ENCODE peak calls at places on chromosomes 11 and 22, in four cellular contexts. One of them, this sample, is unnamed.

GRCh38 chr11:198236-198806 is 5.4 kb downstream of the SCGB1C1 start:
- DNase-seq in HTR-8/SVneo: no peak
- DNase-seq in T-helper 9 cell: no peak
- DNase-seq in EL: no peak
- DNase-seq in this sample: no peak

GRCh38 chr11:93542753-93543246 is 391 bp downstream of the SMCO4 start:
- DNase-seq in T-helper 9 cell: no peak
- DNase-seq in EL: peak; percentile 14
- DNase-seq in HTR-8/SVneo: peak; percentile 29
- DNase-seq in this sample: no peak

GRCh38 chr22:19522190-19522880 is 1.9 kb downstream of the CLDN5 start:
- DNase-seq in T-helper 9 cell: no peak
- DNase-seq in HTR-8/SVneo: no peak
- DNase-seq in EL: no peak
- DNase-seq in this sample: no peak

GRCh38 chr11:110711776-110712642 is at the start of gene ARHGAP20:
- DNase-seq in HTR-8/SVneo: peak; percentile 42
- DNase-seq in EL: peak; percentile 63
- DNase-seq in T-helper 9 cell: no peak
- DNase-seq in this sample: no peak

GRCh38 chr11:133930767-133931448 is 25.9 kb downstream of the IGSF9B start:
- DNase-seq in HTR-8/SVneo: no peak
- DNase-seq in T-helper 9 cell: no peak
- DNase-seq in EL: no peak
- DNase-seq in this sample: no peak

GRCh38 chr11:121654506-121655480 is 202.0 kb upstream of the SORL1-AS1 start:
- DNase-seq in EL: no peak
- DNase-seq in T-helper 9 cell: no peak
- DNase-seq in HTR-8/SVneo: peak; percentile 23
- DNase-seq in this sample: no peak

GRCh38 chr11:18310800-18311340 is 11.1 kb downstream of the HPS5 start:
- DNase-seq in EL: no peak
- DNase-seq in HTR-8/SVneo: no peak
- DNase-seq in T-helper 9 cell: no peak
- DNase-seq in this sample: no peak

GRCh38 chr11:125289419-125290088 is 125.0 kb downstream of the PKNOX2 start:
- DNase-seq in EL: no peak
- DNase-seq in T-helper 9 cell: no peak
- DNase-seq in HTR-8/SVneo: no peak
- DNase-seq in this sample: no peak

GRCh38 chr11:47533690-47534135 is 19.2 kb downstream of the CELF1 start:
- DNase-seq in T-helper 9 cell: no peak
- DNase-seq in HTR-8/SVneo: no peak
- DNase-seq in EL: peak; percentile 58
- DNase-seq in this sample: peak; percentile 49

GRCh38 chr11:125770583-125770982 is 8.0 kb downstream of the PATE2 start:
- DNase-seq in T-helper 9 cell: no peak
- DNase-seq in HTR-8/SVneo: no peak
- DNase-seq in EL: no peak
- DNase-seq in this sample: no peak

GRCh38 chr22:19565921-19566598 is 41.9 kb upstream of the CLDN5 start:
- DNase-seq in T-helper 9 cell: no peak
- DNase-seq in EL: peak; percentile 16
- DNase-seq in HTR-8/SVneo: no peak
- DNase-seq in this sample: no peak

GRCh38 chr22:41770715-41771452 is 29.6 kb upstream of the CCDC134 start:
- DNase-seq in T-helper 9 cell: no peak
- DNase-seq in HTR-8/SVneo: no peak
- DNase-seq in EL: peak; percentile 48
- DNase-seq in this sample: no peak

GRCh38 chr11:65489706-65490310 is 9.0 kb upstream of the MALAT1 start:
- DNase-seq in T-helper 9 cell: no peak
- DNase-seq in HTR-8/SVneo: no peak
- DNase-seq in EL: peak; percentile 31
- DNase-seq in this sample: no peak

GRCh38 chr11:65575568-65576231 is at the start of gene EHBP1L1:
- DNase-seq in HTR-8/SVneo: peak; percentile 70
- DNase-seq in EL: peak; percentile 62
- DNase-seq in T-helper 9 cell: peak; percentile 78
- DNase-seq in this sample: no peak

GRCh38 chr11:73478737-73479347 is 102.6 kb downstream of the RELT start:
- DNase-seq in T-helper 9 cell: no peak
- DNase-seq in HTR-8/SVneo: peak; percentile 61
- DNase-seq in EL: peak; percentile 43
- DNase-seq in this sample: no peak

GRCh38 chr22:17678817-17679385 is 40.3 kb downstream of the BCL2L13 start:
- DNase-seq in HTR-8/SVneo: no peak
- DNase-seq in EL: no peak
- DNase-seq in T-helper 9 cell: no peak
- DNase-seq in this sample: no peak

GRCh38 chr11:47541070-47541469 is 11.9 kb downstream of the CELF1 start:
- DNase-seq in HTR-8/SVneo: no peak
- DNase-seq in EL: no peak
- DNase-seq in T-helper 9 cell: no peak
- DNase-seq in this sample: no peak

GRCh38 chr11:86625544-86625943 is 46.9 kb downstream of the ME3 start:
- DNase-seq in HTR-8/SVneo: no peak
- DNase-seq in EL: no peak
- DNase-seq in T-helper 9 cell: no peak
- DNase-seq in this sample: no peak

GRCh38 chr22:31504282-31504681 is 7.9 kb downstream of the SFI1 start:
- DNase-seq in HTR-8/SVneo: no peak
- DNase-seq in EL: peak; percentile 56
- DNase-seq in T-helper 9 cell: no peak
- DNase-seq in this sample: peak; percentile 19

GRCh38 chr11:103170865-103171264 is 61.6 kb downstream of the DYNC2H1 start:
- DNase-seq in EL: peak; percentile 47
- DNase-seq in HTR-8/SVneo: no peak
- DNase-seq in T-helper 9 cell: no peak
- DNase-seq in this sample: peak; percentile 4

GRCh38 chr11:24422371-24422770 is 74.5 kb upstream of the LUZP2 start:
- DNase-seq in HTR-8/SVneo: no peak
- DNase-seq in EL: peak; percentile 60
- DNase-seq in T-helper 9 cell: no peak
- DNase-seq in this sample: no peak

GRCh38 chr22:23685205-23685784 is 5.5 kb upstream of the RGL4 start:
- DNase-seq in HTR-8/SVneo: no peak
- DNase-seq in T-helper 9 cell: no peak
- DNase-seq in EL: peak; percentile 60
- DNase-seq in this sample: no peak

GRCh38 chr22:17243524-17243923 is 24.3 kb upstream of the ADA2 start:
- DNase-seq in EL: peak; percentile 64
- DNase-seq in HTR-8/SVneo: no peak
- DNase-seq in T-helper 9 cell: no peak
- DNase-seq in this sample: no peak

GRCh38 chr11:81359476-81359875 is 1374.2 kb downstream of the FAM181B start:
- DNase-seq in EL: no peak
- DNase-seq in HTR-8/SVneo: no peak
- DNase-seq in T-helper 9 cell: no peak
- DNase-seq in this sample: no peak

GRCh38 chr22:45832959-45833580 is 143.9 kb downstream of the WNT7B start:
- DNase-seq in HTR-8/SVneo: no peak
- DNase-seq in T-helper 9 cell: no peak
- DNase-seq in EL: no peak
- DNase-seq in this sample: no peak

GRCh38 chr11:416757-417621 is 2.2 kb upstream of the SIGIRR start:
- DNase-seq in T-helper 9 cell: no peak
- DNase-seq in EL: peak; percentile 49
- DNase-seq in HTR-8/SVneo: no peak
- DNase-seq in this sample: no peak

GRCh38 chr22:46140989-46141928 is 9.1 kb upstream of the PPARA start:
- DNase-seq in HTR-8/SVneo: no peak
- DNase-seq in T-helper 9 cell: no peak
- DNase-seq in EL: no peak
- DNase-seq in this sample: no peak

GRCh38 chr11:87150936-87151335 is 113.2 kb downstream of the TMEM135 start:
- DNase-seq in HTR-8/SVneo: no peak
- DNase-seq in T-helper 9 cell: no peak
- DNase-seq in EL: no peak
- DNase-seq in this sample: no peak

GRCh38 chr22:48745842-48746788 is 1081.6 kb downstream of the BRD1 start:
- DNase-seq in HTR-8/SVneo: no peak
- DNase-seq in T-helper 9 cell: no peak
- DNase-seq in EL: no peak
- DNase-seq in this sample: no peak

GRCh38 chr11:11265994-11266606 is 87.0 kb downstream of the CSNK2A3 start:
- DNase-seq in T-helper 9 cell: peak; percentile 58
- DNase-seq in HTR-8/SVneo: peak; percentile 55
- DNase-seq in EL: peak; percentile 13
- DNase-seq in this sample: no peak